ENCODE peak calls at places on chromosomes 3 and 15, in six cellular contexts. One of them, this sample, is unnamed.

GRCh38 chr15:76840830-76841460 is 64.2 kb downstream of the SCAPER start:
- DNase-seq in GM12878: no peak
- DNase-seq in K562: peak
- DNase-seq in HepG2: peak
- DNase-seq in endothelial cell of umbilical vein: peak
- DNase-seq in A549: peak
- DNase-seq in this sample: peak

GRCh38 chr3:188108703-188109412 is 45.1 kb upstream of the LPP start:
- DNase-seq in endothelial cell of umbilical vein: no peak
- DNase-seq in GM12878: no peak
- DNase-seq in HepG2: no peak
- DNase-seq in K562: no peak
- DNase-seq in A549: no peak
- DNase-seq in this sample: no peak

GRCh38 chr3:105967117-105967516 is 98.3 kb upstream of the CBLB start:
- DNase-seq in K562: no peak
- DNase-seq in endothelial cell of umbilical vein: peak
- DNase-seq in HepG2: no peak
- DNase-seq in A549: no peak
- DNase-seq in GM12878: no peak
- DNase-seq in this sample: no peak

GRCh38 chr3:8851703-8852102 is 82.3 kb upstream of the OXTR start:
- DNase-seq in HepG2: peak
- DNase-seq in K562: no peak
- DNase-seq in endothelial cell of umbilical vein: no peak
- DNase-seq in GM12878: no peak
- DNase-seq in A549: no peak
- DNase-seq in this sample: no peak

GRCh38 chr3:42213417-42213816 is 52.6 kb downstream of the CCK start:
- DNase-seq in A549: no peak
- DNase-seq in endothelial cell of umbilical vein: no peak
- DNase-seq in K562: no peak
- DNase-seq in GM12878: no peak
- DNase-seq in HepG2: no peak
- DNase-seq in this sample: no peak

GRCh38 chr3:48437812-48438211 is 2.1 kb downstream of the CCDC51 start:
- DNase-seq in K562: no peak
- DNase-seq in HepG2: no peak
- DNase-seq in A549: no peak
- DNase-seq in endothelial cell of umbilical vein: no peak
- DNase-seq in GM12878: no peak
- DNase-seq in this sample: no peak

GRCh38 chr15:100705065-100705464 is 102.7 kb downstream of the ASB7 start:
- DNase-seq in GM12878: no peak
- DNase-seq in HepG2: no peak
- DNase-seq in A549: no peak
- DNase-seq in endothelial cell of umbilical vein: no peak
- DNase-seq in K562: no peak
- DNase-seq in this sample: no peak

GRCh38 chr15:61974759-61975158 is 85.5 kb downstream of the VPS13C start:
- DNase-seq in K562: no peak
- DNase-seq in endothelial cell of umbilical vein: peak
- DNase-seq in GM12878: no peak
- DNase-seq in A549: no peak
- DNase-seq in HepG2: no peak
- DNase-seq in this sample: no peak

GRCh38 chr15:62068787-62069170 is 2.0 kb downstream of the C2CD4A start:
- DNase-seq in K562: no peak
- DNase-seq in GM12878: no peak
- DNase-seq in endothelial cell of umbilical vein: no peak
- DNase-seq in A549: no peak
- DNase-seq in HepG2: no peak
- DNase-seq in this sample: no peak

GRCh38 chr15:63046927-63047760 is 4.6 kb downstream of the TPM1 start:
- DNase-seq in GM12878: no peak
- DNase-seq in A549: no peak
- DNase-seq in HepG2: no peak
- DNase-seq in K562: no peak
- DNase-seq in endothelial cell of umbilical vein: peak
- DNase-seq in this sample: no peak

GRCh38 chr15:92909131-92909781 is 9.1 kb downstream of the CHD2 start:
- DNase-seq in K562: no peak
- DNase-seq in endothelial cell of umbilical vein: peak
- DNase-seq in HepG2: no peak
- DNase-seq in A549: no peak
- DNase-seq in GM12878: no peak
- DNase-seq in this sample: no peak

GRCh38 chr3:186640473-186640818 is 247 bp downstream of the FETUB start:
- DNase-seq in A549: peak
- DNase-seq in K562: no peak
- DNase-seq in endothelial cell of umbilical vein: no peak
- DNase-seq in HepG2: no peak
- DNase-seq in GM12878: no peak
- DNase-seq in this sample: no peak

GRCh38 chr15:28096720-28097431 is 2.2 kb downstream of the OCA2 start:
- DNase-seq in endothelial cell of umbilical vein: no peak
- DNase-seq in K562: no peak
- DNase-seq in GM12878: no peak
- DNase-seq in A549: no peak
- DNase-seq in HepG2: no peak
- DNase-seq in this sample: no peak

GRCh38 chr3:146142757-146143156 is 18.2 kb downstream of the PLOD2 start:
- DNase-seq in HepG2: no peak
- DNase-seq in GM12878: no peak
- DNase-seq in K562: no peak
- DNase-seq in endothelial cell of umbilical vein: peak
- DNase-seq in A549: no peak
- DNase-seq in this sample: no peak

GRCh38 chr3:40366203-40367162 is 20.5 kb upstream of the ENTPD3 start:
- DNase-seq in K562: peak
- DNase-seq in A549: no peak
- DNase-seq in HepG2: no peak
- DNase-seq in GM12878: no peak
- DNase-seq in endothelial cell of umbilical vein: no peak
- DNase-seq in this sample: no peak

GRCh38 chr15:78455749-78456148 is 17.7 kb downstream of the IREB2 start:
- DNase-seq in A549: no peak
- DNase-seq in GM12878: no peak
- DNase-seq in K562: no peak
- DNase-seq in HepG2: no peak
- DNase-seq in endothelial cell of umbilical vein: no peak
- DNase-seq in this sample: no peak

GRCh38 chr3:45054196-45054857 is 28.2 kb downstream of the CLEC3B start:
- DNase-seq in GM12878: no peak
- DNase-seq in K562: no peak
- DNase-seq in A549: no peak
- DNase-seq in endothelial cell of umbilical vein: no peak
- DNase-seq in HepG2: no peak
- DNase-seq in this sample: peak

GRCh38 chr15:92884459-92884812 is 15.7 kb upstream of the CHD2 start:
- DNase-seq in HepG2: no peak
- DNase-seq in endothelial cell of umbilical vein: peak
- DNase-seq in K562: no peak
- DNase-seq in A549: no peak
- DNase-seq in GM12878: no peak
- DNase-seq in this sample: no peak

GRCh38 chr3:104628185-104628789 is 738.4 kb upstream of the ALCAM start:
- DNase-seq in endothelial cell of umbilical vein: peak
- DNase-seq in A549: peak
- DNase-seq in GM12878: no peak
- DNase-seq in HepG2: peak
- DNase-seq in K562: peak
- DNase-seq in this sample: peak

GRCh38 chr3:27451845-27452244 is 32.3 kb downstream of the SLC4A7 start:
- DNase-seq in endothelial cell of umbilical vein: no peak
- DNase-seq in K562: no peak
- DNase-seq in A549: no peak
- DNase-seq in HepG2: no peak
- DNase-seq in GM12878: no peak
- DNase-seq in this sample: no peak

GRCh38 chr3:23455775-23456174 is 252.6 kb downstream of the UBE2E2 start:
- DNase-seq in GM12878: no peak
- DNase-seq in endothelial cell of umbilical vein: no peak
- DNase-seq in HepG2: no peak
- DNase-seq in K562: no peak
- DNase-seq in A549: no peak
- DNase-seq in this sample: peak

GRCh38 chr3:180036092-180036677 is 552 bp downstream of the PEX5L start:
- DNase-seq in endothelial cell of umbilical vein: no peak
- DNase-seq in K562: no peak
- DNase-seq in A549: no peak
- DNase-seq in HepG2: no peak
- DNase-seq in GM12878: no peak
- DNase-seq in this sample: peak

GRCh38 chr3:170421147-170421641 is 2.5 kb downstream of the CLDN11 start:
- DNase-seq in GM12878: no peak
- DNase-seq in A549: no peak
- DNase-seq in endothelial cell of umbilical vein: peak
- DNase-seq in K562: no peak
- DNase-seq in HepG2: peak
- DNase-seq in this sample: no peak

GRCh38 chr3:196941846-196942225 is 492 bp downstream of the NCBP2 start:
- DNase-seq in GM12878: no peak
- DNase-seq in A549: peak
- DNase-seq in HepG2: no peak
- DNase-seq in endothelial cell of umbilical vein: no peak
- DNase-seq in K562: peak
- DNase-seq in this sample: peak
- TF ChIP-seq MYC in GM12878: no peak
- TF ChIP-seq MYC in A549: no peak
- TF ChIP-seq MYC in HepG2: no peak
- TF ChIP-seq MYC in endothelial cell of umbilical vein: no peak
- TF ChIP-seq MYC in K562: no peak
- TF ChIP-seq MYC in this sample: peak

DNA sequence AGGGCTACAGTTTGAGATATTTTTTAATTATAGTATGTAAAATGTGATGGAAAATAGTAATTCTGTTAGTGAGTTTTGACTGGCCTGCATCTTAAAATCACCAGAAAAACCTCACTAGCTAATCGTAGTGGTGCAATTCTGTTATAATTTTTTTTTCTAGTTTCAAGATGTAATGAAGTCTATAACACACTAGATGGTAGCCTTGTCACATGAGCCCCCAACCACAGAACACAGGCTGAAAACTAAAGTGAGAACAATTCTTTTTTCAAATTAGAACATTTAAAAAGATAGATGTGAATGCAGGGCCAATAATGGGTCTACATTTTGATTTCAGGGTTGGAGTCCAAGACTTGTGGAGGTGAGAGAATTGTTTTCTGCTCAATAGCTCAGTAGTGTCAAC is 83.3 kb upstream of the KCNH8 start:
- DNase-seq in endothelial cell of umbilical vein: no peak
- DNase-seq in A549: no peak
- DNase-seq in K562: no peak
- DNase-seq in GM12878: no peak
- DNase-seq in HepG2: peak
- DNase-seq in this sample: peak
- TF ChIP-seq MYC in endothelial cell of umbilical vein: no peak
- TF ChIP-seq MYC in A549: no peak
- TF ChIP-seq MYC in K562: no peak
- TF ChIP-seq MYC in GM12878: no peak
- TF ChIP-seq MYC in HepG2: no peak
- TF ChIP-seq MYC in this sample: no peak

GRCh38 chr3:196563721-196564225 is 4.6 kb downstream of the WDR53 start:
- DNase-seq in A549: peak
- DNase-seq in HepG2: no peak
- DNase-seq in endothelial cell of umbilical vein: peak
- DNase-seq in K562: peak
- DNase-seq in GM12878: no peak
- DNase-seq in this sample: peak

GRCh38 chr3:196572389-196572788 is 3.9 kb downstream of the FBXO45 start:
- DNase-seq in A549: no peak
- DNase-seq in K562: peak
- DNase-seq in GM12878: no peak
- DNase-seq in endothelial cell of umbilical vein: no peak
- DNase-seq in HepG2: no peak
- DNase-seq in this sample: no peak

GRCh38 chr3:196568246-196569002 is at the start of the genes FBXO45 and WDR53:
- DNase-seq in endothelial cell of umbilical vein: peak
- DNase-seq in GM12878: peak
- DNase-seq in HepG2: peak
- DNase-seq in A549: peak
- DNase-seq in K562: peak
- DNase-seq in this sample: peak

GRCh38 chr3:196569003-196569516 is 600 bp downstream of the FBXO45 start:
- DNase-seq in GM12878: no peak
- DNase-seq in HepG2: peak
- DNase-seq in A549: peak
- DNase-seq in endothelial cell of umbilical vein: peak
- DNase-seq in K562: peak
- DNase-seq in this sample: peak
- TF ChIP-seq MYC in GM12878: no peak
- TF ChIP-seq MYC in HepG2: no peak
- TF ChIP-seq MYC in A549: no peak
- TF ChIP-seq MYC in endothelial cell of umbilical vein: no peak
- TF ChIP-seq MYC in K562: no peak
- TF ChIP-seq MYC in this sample: no peak

GRCh38 chr3:3110299-3110630 is at the start of gene IL5RA:
- DNase-seq in K562: peak
- DNase-seq in A549: no peak
- DNase-seq in endothelial cell of umbilical vein: no peak
- DNase-seq in GM12878: no peak
- DNase-seq in HepG2: no peak
- DNase-seq in this sample: no peak
- TF ChIP-seq MYC in K562: no peak
- TF ChIP-seq MYC in A549: no peak
- TF ChIP-seq MYC in endothelial cell of umbilical vein: no peak
- TF ChIP-seq MYC in GM12878: no peak
- TF ChIP-seq MYC in HepG2: no peak
- TF ChIP-seq MYC in this sample: no peak

GRCh38 chr3:12995389-12996180 is 77.6 kb downstream of the IQSEC1 start:
- DNase-seq in GM12878: no peak
- DNase-seq in K562: peak
- DNase-seq in A549: no peak
- DNase-seq in HepG2: peak
- DNase-seq in endothelial cell of umbilical vein: no peak
- DNase-seq in this sample: peak

GRCh38 chr3:12997387-12997786 is 75.8 kb downstream of the IQSEC1 start:
- DNase-seq in A549: no peak
- DNase-seq in GM12878: no peak
- DNase-seq in K562: no peak
- DNase-seq in HepG2: no peak
- DNase-seq in endothelial cell of umbilical vein: no peak
- DNase-seq in this sample: no peak

GRCh38 chr3:12994357-12994606 is 78.9 kb downstream of the IQSEC1 start:
- DNase-seq in HepG2: no peak
- DNase-seq in A549: peak
- DNase-seq in GM12878: no peak
- DNase-seq in K562: no peak
- DNase-seq in endothelial cell of umbilical vein: peak
- DNase-seq in this sample: no peak

GRCh38 chr3:12994607-12995388 is 78.4 kb downstream of the IQSEC1 start:
- DNase-seq in K562: peak
- DNase-seq in endothelial cell of umbilical vein: peak
- DNase-seq in GM12878: no peak
- DNase-seq in A549: peak
- DNase-seq in HepG2: peak
- DNase-seq in this sample: peak

DNA sequence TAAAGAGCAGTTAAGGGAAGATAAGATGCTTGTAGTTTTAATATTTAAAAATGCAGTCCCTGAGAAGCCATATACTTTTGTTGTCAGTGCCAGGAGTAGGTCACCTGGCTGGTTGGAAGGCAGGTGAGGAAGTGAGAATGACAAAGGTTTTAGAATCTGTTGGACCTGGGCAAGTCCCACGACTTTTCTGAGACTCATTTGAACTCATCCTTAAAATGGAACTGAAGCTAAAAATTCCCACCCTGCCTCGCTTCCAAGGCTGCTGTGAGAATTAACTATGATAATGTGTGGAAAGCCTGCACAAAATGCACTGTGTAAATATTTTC is 77.1 kb downstream of the IQSEC1 start:
- DNase-seq in HepG2: no peak
- DNase-seq in K562: no peak
- DNase-seq in A549: no peak
- DNase-seq in GM12878: no peak
- DNase-seq in endothelial cell of umbilical vein: no peak
- DNase-seq in this sample: no peak
- TF ChIP-seq MYC in HepG2: no peak
- TF ChIP-seq MYC in K562: no peak
- TF ChIP-seq MYC in A549: no peak
- TF ChIP-seq MYC in GM12878: no peak
- TF ChIP-seq MYC in endothelial cell of umbilical vein: no peak
- TF ChIP-seq MYC in this sample: no peak